ENCODE peak calls at places on chromosome 21, in nine cellular contexts. Z is EL; C is fibroblast of mammary gland; M is A172; I is epithelial cell of esophagus; L is stimulated activated CD4-positive, alpha-beta T cell treated with anti-CD3 and anti-CD28 coated beads, Interleukin-2, amount 100 ng/mL, for 24 hours; S is islet precursor cell; K is CD8-positive, alpha-beta T cell; O is fibroblast of pulmonary artery. G is an unnamed sample.

GRCh38 chr21:37225440-37225839 is 41.7 kb downstream of the VPS26C start:
- DNase-seq in Z (no peak), C (no peak), M (no peak), I (no peak), L (peak), S (peak), K (peak), O (no peak), G (no peak)

GRCh38 chr21:45986316-45987051 is 4.9 kb downstream of the COL6A1 start:
- DNase-seq in Z (no peak), C (no peak), M (no peak), I (no peak), L (no peak), S (no peak), K (no peak), O (no peak), G (no peak)

GRCh38 chr21:35324372-35325220 is 275.5 kb upstream of the RUNX1 start:
- DNase-seq in Z (peak), C (peak), M (peak), I (peak), L (no peak), S (peak), K (no peak), O (peak), G (no peak)

GRCh38 chr21:40516336-40516735 is 330.6 kb downstream of the DSCAM start:
- DNase-seq in Z (no peak), C (no peak), M (no peak), I (peak), L (no peak), S (no peak), K (no peak), O (no peak), G (no peak)

GRCh38 chr21:38306833-38307232 is 50.0 kb downstream of the KCNJ15 start:
- DNase-seq in Z (peak), C (peak), M (peak), I (peak), L (no peak), S (no peak), K (no peak), O (peak), G (no peak)

GRCh38 chr21:38993561-38993960 is 187.8 kb downstream of the ETS2 start:
- DNase-seq in Z (peak), C (peak), M (peak), I (peak), L (no peak), S (no peak), K (no peak), O (peak), G (no peak)

GRCh38 chr21:28771790-28772501 is 220.7 kb downstream of the LTN1 start:
- DNase-seq in Z (peak), C (peak), M (peak), I (no peak), L (no peak), S (no peak), K (no peak), O (peak), G (no peak)

GRCh38 chr21:28754127-28754611 is 238.5 kb downstream of the LTN1 start:
- DNase-seq in Z (peak), C (peak), M (peak), I (no peak), L (no peak), S (peak), K (no peak), O (peak), G (peak)

GRCh38 chr21:35840197-35840799 is 220.0 kb downstream of the SETD4 start:
- DNase-seq in Z (peak), C (peak), M (peak), I (peak), L (peak), S (no peak), K (peak), O (peak), G (no peak)

GRCh38 chr21:41641821-41642368 is 125.0 kb downstream of the RIPK4 start:
- DNase-seq in Z (peak), C (peak), M (peak), I (peak), L (no peak), S (peak), K (no peak), O (peak), G (peak)

GRCh38 chr21:45937721-45938452 is 43.7 kb upstream of the COL6A1 start:
- DNase-seq in Z (no peak), C (no peak), M (no peak), I (no peak), L (no peak), S (no peak), K (no peak), O (no peak), G (no peak)

GRCh38 chr21:44070391-44070790 is 36.8 kb upstream of the PWP2 start:
- DNase-seq in Z (no peak), C (no peak), M (no peak), I (no peak), L (no peak), S (no peak), K (no peak), O (no peak), G (no peak)

GRCh38 chr21:15249285-15249993 is 184.6 kb upstream of the NRIP1 start:
- DNase-seq in Z (peak), C (peak), M (no peak), I (no peak), L (no peak), S (no peak), K (no peak), O (peak), G (no peak)

GRCh38 chr21:43731891-43732711 is 13.2 kb downstream of the PDXK start:
- DNase-seq in Z (no peak), C (peak), M (no peak), I (no peak), L (no peak), S (no peak), K (no peak), O (no peak), G (no peak)

GRCh38 chr21:46605759-46606426 is 1.0 kb upstream of the S100B start:
- DNase-seq in Z (no peak), C (no peak), M (no peak), I (no peak), L (peak), S (no peak), K (peak), O (no peak), G (no peak)

GRCh38 chr21:28516996-28517592 is 475.6 kb downstream of the LTN1 start:
- DNase-seq in Z (peak), C (peak), M (peak), I (peak), L (peak), S (peak), K (peak), O (peak), G (no peak)

GRCh38 chr21:9753943-9754342 is 767.4 kb upstream of the TPTE start:
- DNase-seq in Z (no peak), C (no peak), M (no peak), I (no peak), L (no peak), S (no peak), K (no peak), O (no peak), G (peak)

GRCh38 chr21:31343680-31344480 is at the start of gene TIAM1:
- DNase-seq in Z (peak), C (peak), M (peak), I (peak), L (peak), S (peak), K (no peak), O (peak), G (peak)

GRCh38 chr21:17775431-17776126 is 43.6 kb downstream of the C21orf91 start:
- DNase-seq in Z (no peak), C (no peak), M (no peak), I (no peak), L (peak), S (no peak), K (peak), O (no peak), G (no peak)

GRCh38 chr21:41374867-41375533 is 13.2 kb downstream of the MX2 start:
- DNase-seq in Z (no peak), C (no peak), M (no peak), I (peak), L (no peak), S (peak), K (no peak), O (no peak), G (no peak)

GRCh38 chr21:42616366-42617340 is 36.8 kb upstream of the PDE9A start:
- DNase-seq in Z (no peak), C (no peak), M (no peak), I (no peak), L (peak), S (no peak), K (peak), O (no peak), G (no peak)

GRCh38 chr21:27734146-27734545 is 767.3 kb upstream of the ADAMTS5 start:
- DNase-seq in Z (peak), C (peak), M (peak), I (peak), L (no peak), S (no peak), K (no peak), O (peak), G (no peak)

GRCh38 chr21:44013380-44014088 is 1.4 kb downstream of the TRAPPC10 start:
- DNase-seq in Z (peak), C (no peak), M (no peak), I (peak), L (peak), S (no peak), K (no peak), O (no peak), G (no peak)

GRCh38 chr21:41927727-41928409 is 25.9 kb downstream of the C2CD2 start:
- DNase-seq in Z (no peak), C (no peak), M (no peak), I (no peak), L (no peak), S (no peak), K (no peak), O (no peak), G (no peak)

GRCh38 chr21:15455819-15456462 is 273.8 kb upstream of the USP25 start:
- DNase-seq in Z (no peak), C (no peak), M (no peak), I (no peak), L (no peak), S (no peak), K (no peak), O (no peak), G (no peak)

GRCh38 chr21:32412162-32412997 is at the start of gene EVA1C:
- DNase-seq in Z (peak), C (peak), M (no peak), I (peak), L (peak), S (peak), K (peak), O (peak), G (peak)

G was measured in coronary artery.